ENCODE peak calls at places on chromosome 16, in ten cellular contexts. I is T-helper 9 cell, O is sigmoid colon, T is neural progenitor cell, F is activated B cell treated with CpG ODN at 0.5 μM for 24 hours, Q is heart left ventricle, R is aorta, Y is fibroblast of the aortic adventitia, U is left ventricle myocardium inferior, P is Calu3. D is an unnamed sample.

GRCh38 chr16:3038256-3038655 is 1.5 kb upstream of the BICDL2 start:
- DNase-seq in I (no peak), O (no peak), T (no peak), F (no peak), Q (no peak), R (no peak), Y (no peak), U (no peak), P (peak; percentile 79), D (peak; percentile 90)

GRCh38 chr16:89351645-89352044 is 134.1 kb downstream of the ZNF778 start:
- DNase-seq in I (no peak), O (no peak), T (no peak), F (no peak), Q (no peak), R (peak; percentile 49), Y (no peak), U (no peak), P (no peak), D (no peak)

GRCh38 chr16:54027126-54027922 is 259.3 kb downstream of the IRX3 start:
- DNase-seq in I (no peak), O (no peak), T (no peak), F (no peak), Q (no peak), R (no peak), Y (peak; percentile 87), U (no peak), P (peak; percentile 50), D (no peak)

GRCh38 chr16:69823831-69824563 is 61.9 kb downstream of the WWP2 start:
- DNase-seq in I (no peak), O (peak; percentile 85), T (no peak), F (peak; percentile 25), Q (peak; percentile 80), R (no peak), Y (no peak), U (peak; percentile 57), P (no peak), D (peak; percentile 79)

GRCh38 chr16:84379008-84379730 is 10.8 kb downstream of the ATP2C2 start:
- DNase-seq in I (no peak), O (no peak), T (no peak), F (no peak), Q (no peak), R (peak; percentile 54), Y (no peak), U (no peak), P (no peak), D (no peak)

GRCh38 chr16:55294129-55294528 is 29.9 kb upstream of the IRX6 start:
- DNase-seq in I (no peak), O (no peak), T (no peak), F (no peak), Q (no peak), R (no peak), Y (no peak), U (no peak), P (no peak), D (no peak)

GRCh38 chr16:3458278-3458851 is 14.9 kb downstream of the NAA60 start:
- DNase-seq in I (no peak), O (no peak), T (peak; percentile 76), F (no peak), Q (no peak), R (no peak), Y (peak; percentile 61), U (no peak), P (peak; percentile 24), D (peak; percentile 81)

GRCh38 chr16:23679274-23679985 is 741 bp downstream of the PLK1 start:
- DNase-seq in I (no peak), O (no peak), T (peak; percentile 50), F (no peak), Q (no peak), R (no peak), Y (peak; percentile 27), U (no peak), P (peak; percentile 75), D (no peak)

GRCh38 chr16:3854740-3855139 is 25.8 kb downstream of the CREBBP start:
- DNase-seq in I (no peak), O (no peak), T (no peak), F (no peak), Q (no peak), R (no peak), Y (no peak), U (no peak), P (no peak), D (no peak)

GRCh38 chr16:54174201-54174600 is 112.4 kb downstream of the IRX3 start:
- DNase-seq in I (no peak), O (no peak), T (peak; percentile 12), F (no peak), Q (no peak), R (no peak), Y (no peak), U (no peak), P (no peak), D (no peak)